ENCODE peak calls at places on chromosomes 6 and 20, in nine cellular contexts. R is RWPE1, B is fibroblast of lung, M is colonic mucosa, X is thoracic aorta, T is DND-41, F is lower lobe of right lung, D is sigmoid colon, O is GM23248. Q is an unnamed sample.

GRCh38 chr6:170019259-170020040 is 268.0 kb downstream of the ERMARD start:
- DNase-seq in R (no peak), B (peak; percentile 28), M (no peak), X (no peak), T (no peak), F (no peak), D (peak; percentile 64), O (peak; percentile 40), Q (no peak)

GRCh38 chr20:34528921-34529297 is 12.7 kb downstream of the DYNLRB1 start:
- DNase-seq in R (no peak), B (peak; percentile 39), M (no peak), X (no peak), T (no peak), F (peak; percentile 81), D (peak; percentile 78), O (peak; percentile 15), Q (no peak)

GRCh38 chr6:157982297-157982579 is 575 bp downstream of the SYNJ2 start:
- DNase-seq in R (peak; percentile 47), B (peak; percentile 42), M (peak; percentile 73), X (no peak), T (peak; percentile 41), F (no peak), D (peak; percentile 73), O (peak; percentile 74), Q (no peak)

GRCh38 chr20:51116765-51117686 is 94.1 kb upstream of the KCNG1 start:
- DNase-seq in R (no peak), B (no peak), M (no peak), X (no peak), T (no peak), F (no peak), D (no peak), O (peak; percentile 62), Q (no peak)

GRCh38 chr6:47168176-47168575 is 126.0 kb upstream of the ADGRF1 start:
- DNase-seq in R (peak; percentile 94), B (peak; percentile 96), M (no peak), X (no peak), T (no peak), F (no peak), D (no peak), O (peak; percentile 95), Q (no peak)

GRCh38 chr6:42229720-42230119 is 12.1 kb upstream of the MRPS10 start:
- DNase-seq in R (no peak), B (no peak), M (no peak), X (no peak), T (no peak), F (no peak), D (no peak), O (no peak), Q (no peak)

GRCh38 chr6:133630651-133631050 is 258.3 kb upstream of the TCF21 start:
- DNase-seq in R (no peak), B (no peak), M (no peak), X (no peak), T (no peak), F (no peak), D (no peak), O (no peak), Q (no peak)

GRCh38 chr6:17086469-17086868 is 15.4 kb upstream of the STMND1 start:
- DNase-seq in R (peak; percentile 83), B (peak; percentile 84), M (peak; percentile 65), X (no peak), T (no peak), F (no peak), D (peak; percentile 71), O (peak; percentile 81), Q (no peak)

GRCh38 chr20:18496042-18496441 is 983 bp downstream of the RBBP9 start:
- DNase-seq in R (no peak), B (no peak), M (no peak), X (no peak), T (no peak), F (no peak), D (no peak), O (peak; percentile 16), Q (no peak)

GRCh38 chr6:40342674-40343230 is 244.4 kb downstream of the LRFN2 start:
- DNase-seq in R (no peak), B (no peak), M (no peak), X (no peak), T (peak; percentile 1), F (no peak), D (peak; percentile 38), O (no peak), Q (no peak)

GRCh38 chr6:77324851-77325250 is 138.4 kb downstream of the HTR1B start:
- DNase-seq in R (no peak), B (no peak), M (no peak), X (no peak), T (no peak), F (no peak), D (no peak), O (peak; percentile 4), Q (no peak)

GRCh38 chr6:15897063-15897934 is 231.6 kb upstream of the MYLIP start:
- DNase-seq in R (no peak), B (peak; percentile 79), M (no peak), X (no peak), T (no peak), F (no peak), D (no peak), O (peak; percentile 63), Q (no peak)

GRCh38 chr6:15892369-15892768 is 229.5 kb upstream of the DTNBP1 start:
- DNase-seq in R (no peak), B (peak; percentile 61), M (no peak), X (no peak), T (no peak), F (no peak), D (no peak), O (peak; percentile 8), Q (no peak)

GRCh38 chr6:15888798-15889772 is 226.3 kb upstream of the DTNBP1 start:
- DNase-seq in R (no peak), B (no peak), M (no peak), X (no peak), T (no peak), F (no peak), D (no peak), O (peak; percentile 34), Q (no peak)

GRCh38 chr6:15894973-15895858 is 232.4 kb upstream of the DTNBP1 start:
- DNase-seq in R (no peak), B (no peak), M (no peak), X (no peak), T (no peak), F (no peak), D (no peak), O (no peak), Q (no peak)

GRCh38 chr6:15893556-15894253 is 230.9 kb upstream of the DTNBP1 start:
- DNase-seq in R (no peak), B (peak; percentile 37), M (no peak), X (no peak), T (no peak), F (no peak), D (no peak), O (no peak), Q (peak; percentile 70)
- H3K27ac ChIP-seq in R (no peak overlapping the region), B (no peak overlapping the region), M (no peak overlapping the region), X (no peak overlapping the region), T (no peak overlapping the region), F (no peak overlapping the region), D (no peak overlapping the region), O (no peak overlapping the region), Q (peak overlapping the region; percentile 78)

GRCh38 chr6:84052204-84052882 is 18.8 kb downstream of the MRAP2 start:
- DNase-seq in R (peak; percentile 26), B (peak; percentile 34), M (no peak), X (peak; percentile 70), T (no peak), F (no peak), D (no peak), O (peak; percentile 80), Q (no peak)
- H3K27ac ChIP-seq in R (no peak overlapping the region), B (no peak overlapping the region), M (no peak overlapping the region), X (peak overlapping the region; percentile 56), T (no peak overlapping the region), F (no peak overlapping the region), D (no peak overlapping the region), O (peak overlapping the region; percentile 55), Q (no peak overlapping the region)

GRCh38 chr20:31560900-31561598 is 44.0 kb upstream of the ID1 start:
- DNase-seq in R (peak; percentile 96), B (peak; percentile 95), M (no peak), X (peak; percentile 61), T (no peak), F (no peak), D (no peak), O (peak; percentile 98), Q (no peak)

GRCh38 chr20:31562241-31562640 is 42.8 kb upstream of the ID1 start:
- DNase-seq in R (peak; percentile 64), B (no peak), M (no peak), X (no peak), T (no peak), F (no peak), D (no peak), O (no peak), Q (no peak)

GRCh38 chr20:31559704-31560093 is 45.4 kb upstream of the ID1 start:
- DNase-seq in R (no peak), B (no peak), M (no peak), X (no peak), T (no peak), F (no peak), D (no peak), O (no peak), Q (no peak)

GRCh38 chr20:31564284-31564683 is 40.8 kb upstream of the ID1 start:
- DNase-seq in R (no peak), B (no peak), M (no peak), X (no peak), T (no peak), F (no peak), D (no peak), O (no peak), Q (no peak)

GRCh38 chr20:31560094-31560899 is 44.8 kb upstream of the ID1 start:
- DNase-seq in R (peak; percentile 76), B (peak; percentile 89), M (peak; percentile 74), X (no peak), T (peak; percentile 84), F (peak; percentile 85), D (peak; percentile 81), O (peak; percentile 95), Q (no peak)
- H3K27ac ChIP-seq in R (peak overlapping the region; percentile 93), B (peak overlapping the region; percentile 97), M (peak overlapping the region; percentile 49), X (peak overlapping the region; percentile 87), T (peak overlapping the region; percentile 54), F (peak overlapping the region; percentile 57), D (peak overlapping the region; percentile 77), O (peak overlapping the region; percentile 99), Q (no peak overlapping the region)

GRCh38 chr6:97437087-97437486 is 154.1 kb upstream of the MMS22L start:
- DNase-seq in R (peak; percentile 21), B (peak; percentile 21), M (no peak), X (no peak), T (no peak), F (no peak), D (no peak), O (peak; percentile 62), Q (peak; percentile 11)
- H3K27ac ChIP-seq in R (no peak overlapping the region), B (no peak overlapping the region), M (no peak overlapping the region), X (no peak overlapping the region), T (no peak overlapping the region), F (no peak overlapping the region), D (no peak overlapping the region), O (no peak overlapping the region), Q (no peak overlapping the region)

GRCh38 chr6:44489912-44490604 is 102.6 kb downstream of the CDC5L start:
- DNase-seq in R (peak; percentile 88), B (peak; percentile 98), M (no peak), X (peak; percentile 19), T (no peak), F (no peak), D (no peak), O (peak; percentile 96), Q (no peak)
- H3K27ac ChIP-seq in R (peak overlapping the region; percentile 95), B (peak overlapping the region; percentile 78), M (no peak overlapping the region), X (peak overlapping the region; percentile 22), T (no peak overlapping the region), F (peak overlapping the region; percentile 26), D (peak overlapping the region; percentile 65), O (peak overlapping the region; percentile 90), Q (no peak overlapping the region)

GRCh38 chr6:1704711-1705110 is 95.0 kb downstream of the FOXC1 start:
- DNase-seq in R (no peak), B (no peak), M (no peak), X (no peak), T (no peak), F (no peak), D (no peak), O (no peak), Q (no peak)
- H3K27ac ChIP-seq in R (no peak overlapping the region), B (no peak overlapping the region), M (no peak overlapping the region), X (no peak overlapping the region), T (no peak overlapping the region), F (no peak overlapping the region), D (no peak overlapping the region), O (no peak overlapping the region), Q (no peak overlapping the region)